ENCODE peak calls at places on chromosomes 11 and 22, in seven cellular contexts. Z is H9, L is astrocyte of the spinal cord, T is fibroblast of lung, X is fibroblast of mammary gland, H is iris pigment epithelial cell, W is G401. C is an unnamed sample.

GRCh38 chr11:114354076-114354475 is 46.2 kb downstream of the C11orf71 start:
- DNase-seq in T (peak; percentile 97), X (peak; percentile 94), L (peak; percentile 94), W (no peak), Z (no peak), H (peak; percentile 99), C (peak; percentile 8)

GRCh38 chr11:1163321-1163910 is 5.7 kb downstream of the MUC5AC start:
- DNase-seq in H (no peak), W (no peak), Z (no peak), T (no peak), L (no peak), X (no peak), C (no peak)

GRCh38 chr11:1757861-1758610 is 5.7 kb downstream of the CTSD start:
- DNase-seq in W (no peak), Z (no peak), H (no peak), X (no peak), T (no peak), L (no peak), C (no peak)

GRCh38 chr11:129192150-129192549 is at the start of gene ARHGAP32:
- DNase-seq in X (no peak), H (no peak), L (no peak), Z (no peak), W (no peak), T (no peak), C (peak; percentile 67)

GRCh38 chr11:6389921-6390717 is at the start of gene SMPD1:
- DNase-seq in W (peak; percentile 93), T (peak; percentile 82), L (peak; percentile 89), H (peak; percentile 86), Z (peak; percentile 90), X (peak; percentile 82), C (peak; percentile 97)

GRCh38 chr22:18095101-18095805 is 15.4 kb upstream of the TUBA8 start:
- DNase-seq in H (peak; percentile 26), Z (no peak), L (peak; percentile 28), W (peak; percentile 80), X (no peak), T (peak; percentile 40), C (peak; percentile 27)

GRCh38 chr11:92180664-92181251 is 43.9 kb upstream of the FAT3 start:
- DNase-seq in Z (no peak), T (peak; percentile 84), H (peak; percentile 16), L (peak; percentile 87), W (no peak), X (peak; percentile 62), C (no peak)

GRCh38 chr22:30472994-30473720 is 1.3 kb upstream of the SEC14L3 start:
- DNase-seq in L (no peak), T (no peak), H (no peak), Z (no peak), X (no peak), W (no peak), C (no peak)

GRCh38 chr22:40107756-40108437 is 69.8 kb upstream of the TNRC6B start:
- DNase-seq in T (no peak), L (peak; percentile 5), Z (no peak), H (peak; percentile 34), W (peak; percentile 24), X (peak; percentile 60), C (no peak)